ENCODE peak calls at places on chromosome 11, in eight cellular contexts. D is hepatocyte, U is Peyer's patch, I is IMR-90, C is colonic mucosa, K is neuronal stem cell, R is BJ, Z is GM23338. T is an unnamed sample.

GRCh38 chr11:83410605-83411565 is 124.7 kb upstream of the CCDC90B start:
- DNase-seq in U (no peak), Z (no peak), C (no peak), D (no peak), K (no peak), I (no peak), R (no peak), T (peak; percentile 94)

GRCh38 chr11:68859123-68859522 is 17.4 kb upstream of the CPT1A start:
- DNase-seq in C (no peak), R (no peak), D (no peak), I (no peak), U (no peak), Z (no peak), K (no peak), T (no peak)

GRCh38 chr11:123103326-123103980 is 41.5 kb upstream of the HSPA8 start:
- DNase-seq in I (peak; percentile 75), K (peak; percentile 41), Z (peak; percentile 73), R (peak; percentile 46), C (peak; percentile 49), D (peak; percentile 68), U (no peak), T (peak; percentile 18)

GRCh38 chr11:30876228-30876627 is 290.1 kb upstream of the MPPED2 start:
- DNase-seq in D (no peak), I (no peak), Z (no peak), C (no peak), K (no peak), U (no peak), R (no peak), T (no peak)

GRCh38 chr11:3188496-3189192 is 23.5 kb upstream of the OSBPL5 start:
- DNase-seq in I (no peak), U (no peak), C (no peak), Z (no peak), K (no peak), R (no peak), D (no peak), T (no peak)

GRCh38 chr11:103863497-103863896 is 172.9 kb upstream of the DDI1 start:
- DNase-seq in I (peak; percentile 82), K (no peak), D (no peak), R (no peak), Z (no peak), C (no peak), U (no peak), T (no peak)

GRCh38 chr11:64888761-64889511 is 10.5 kb upstream of the EHD1 start:
- DNase-seq in K (no peak), D (peak; percentile 88), R (no peak), C (peak; percentile 89), Z (no peak), U (peak; percentile 91), I (no peak), T (no peak)

GRCh38 chr11:116459233-116459632 is 313.6 kb downstream of the BUD13 start:
- DNase-seq in Z (no peak), K (no peak), C (peak; percentile 23), U (no peak), I (no peak), R (no peak), D (no peak), T (no peak)

GRCh38 chr11:62402226-62402625 is 16.6 kb upstream of the SCGB1A1 start:
- DNase-seq in U (no peak), D (no peak), K (no peak), C (peak; percentile 61), R (no peak), Z (no peak), I (no peak), T (peak; percentile 23)

GRCh38 chr11:44032304-44033085 is 15.3 kb upstream of the ACCSL start:
- DNase-seq in C (no peak), D (no peak), Z (no peak), R (no peak), I (peak; percentile 72), K (no peak), U (no peak), T (peak; percentile 48)

GRCh38 chr11:34262601-34263081 is 95.2 kb downstream of the ABTB2 start:
- DNase-seq in K (no peak), C (no peak), I (no peak), D (no peak), R (no peak), U (no peak), Z (no peak), T (peak; percentile 18)

GRCh38 chr11:130653838-130654601 is 205.6 kb downstream of the ADAMTS15 start:
- DNase-seq in D (no peak), Z (peak; percentile 14), U (no peak), R (no peak), C (peak; percentile 61), K (no peak), I (peak; percentile 40), T (peak; percentile 72)

GRCh38 chr11:124753207-124753606 is 1.2 kb upstream of the VSIG2 start:
- DNase-seq in U (no peak), K (no peak), C (no peak), R (no peak), D (no peak), Z (no peak), I (no peak), T (no peak)

GRCh38 chr11:7892751-7893356 is 38.2 kb downstream of the OR10A6 start:
- DNase-seq in U (no peak), C (no peak), K (peak; percentile 35), D (peak; percentile 73), R (no peak), Z (peak; percentile 85), I (peak; percentile 74), T (no peak)

GRCh38 chr11:102256251-102256650 is 61.0 kb upstream of the BIRC3 start:
- DNase-seq in K (no peak), C (no peak), I (peak; percentile 79), D (peak; percentile 57), R (no peak), Z (no peak), U (no peak), T (no peak)

GRCh38 chr11:47348859-47349258 is 3.6 kb downstream of the MYBPC3 start:
- DNase-seq in D (no peak), C (no peak), U (no peak), R (no peak), K (no peak), I (peak; percentile 22), Z (peak; percentile 42), T (no peak)

GRCh38 chr11:33531743-33532181 is 168.9 kb downstream of the C11orf91 start:
- DNase-seq in D (no peak), I (peak; percentile 80), Z (no peak), U (no peak), C (no peak), R (peak; percentile 56), K (no peak), T (peak; percentile 7)

GRCh38 chr11:110712643-110713468 is 619 bp upstream of the ARHGAP20 start:
- DNase-seq in D (peak; percentile 44), K (peak; percentile 47), Z (peak; percentile 49), C (peak; percentile 29), R (no peak), U (no peak), I (peak; percentile 52), T (peak; percentile 8)

GRCh38 chr11:77207019-77207485 is 79.0 kb downstream of the MYO7A start:
- DNase-seq in I (no peak), Z (no peak), C (no peak), R (no peak), D (no peak), U (no peak), K (no peak), T (no peak)

GRCh38 chr11:62652156-62653006 is 721 bp downstream of the INTS5 start:
- DNase-seq in Z (no peak), D (no peak), U (no peak), R (no peak), K (no peak), C (no peak), I (no peak), T (no peak)

DNA sequence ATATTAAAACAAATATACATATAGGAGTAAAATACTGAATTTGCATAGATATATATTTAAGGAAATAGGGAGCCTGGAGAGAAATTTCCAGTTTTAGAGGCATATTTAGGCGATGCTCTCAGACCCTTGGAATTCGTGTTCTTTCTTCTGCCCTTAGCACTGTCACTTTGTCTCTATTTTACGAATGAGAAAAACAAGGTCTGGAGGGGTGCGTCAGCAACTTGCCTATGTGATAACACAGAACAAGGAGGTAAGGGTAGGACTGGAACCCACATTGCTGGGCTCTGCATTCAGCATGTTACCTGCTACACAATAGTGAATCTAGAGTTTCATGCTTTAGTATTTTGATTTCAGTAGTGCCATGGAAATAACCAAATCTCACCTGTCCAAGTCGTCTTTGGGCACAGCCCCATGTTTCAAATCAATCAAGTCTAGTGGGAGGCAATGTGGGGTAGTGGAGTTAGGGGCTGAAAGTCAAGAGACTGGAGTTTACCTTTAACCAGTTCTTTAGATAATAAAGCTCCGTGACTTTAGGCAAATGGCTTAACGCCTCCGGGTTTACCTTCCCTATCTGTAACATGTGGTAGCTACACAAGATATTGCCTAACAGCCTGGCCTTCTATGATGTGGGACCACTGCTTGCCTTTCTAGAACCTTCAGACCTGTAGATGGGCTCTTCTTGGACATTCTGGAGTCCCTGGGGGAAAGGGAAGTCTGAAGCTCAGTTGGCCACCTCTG is 44.8 kb upstream of the AMPD3 start:
- DNase-seq in Z (no peak), C (no peak), K (no peak), R (no peak), D (no peak), U (no peak), I (no peak), T (no peak)
- H3K36me3 ChIP-seq in Z (no peaks in the 10 kb centered on the region), C (no peaks in the 10 kb centered on the region), K (no peaks in the 10 kb centered on the region), R (no peaks in the 10 kb centered on the region), D (no peaks in the 10 kb centered on the region), U (no peaks in the 10 kb centered on the region), I (no peaks in the 10 kb centered on the region), T (no peaks in the 10 kb centered on the region)

DNA sequence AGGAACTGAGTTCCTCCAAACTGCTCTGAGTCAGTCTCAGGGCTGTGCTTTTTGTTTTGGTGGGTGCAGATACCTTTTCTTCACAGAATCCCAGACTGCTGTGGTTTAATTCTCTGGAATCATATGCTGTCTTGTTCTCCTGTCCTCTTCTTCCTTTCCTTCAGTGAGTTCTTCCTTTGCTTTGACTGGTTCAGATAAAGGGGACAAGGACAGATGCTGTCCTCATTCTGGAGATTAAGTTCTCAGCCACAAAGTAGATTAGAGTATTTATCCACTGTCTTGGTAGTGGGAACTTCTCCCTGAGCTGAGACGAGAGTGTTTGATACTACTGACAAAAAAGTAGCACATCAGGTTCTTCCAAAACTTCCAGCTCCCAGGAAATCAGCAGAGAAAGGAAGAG is 13.3 kb downstream of the ZDHHC5 start:
- DNase-seq in D (no peak), C (no peak), U (no peak), R (no peak), K (no peak), I (no peak), Z (no peak), T (no peak)
- H3K36me3 ChIP-seq in D (peaks cover 4% of the 10 kb centered on the region), C (peaks cover 9% of the 10 kb centered on the region), U (no peaks in the 10 kb centered on the region), R (peaks cover 7% of the 10 kb centered on the region), K (peaks cover 90% of the 10 kb centered on the region), I (peaks cover 29% of the 10 kb centered on the region), Z (peaks cover 4% of the 10 kb centered on the region), T (no peaks in the 10 kb centered on the region)

GRCh38 chr11:134153147-134153905 is 70.4 kb downstream of the NCAPD3 start:
- DNase-seq in Z (no peak), K (no peak), U (no peak), D (no peak), R (no peak), C (no peak), I (no peak), T (no peak)
- H3K36me3 ChIP-seq in Z (peaks cover 41% of the 10 kb centered on the region), K (peaks cover 100% of the 10 kb centered on the region), U (no peaks in the 10 kb centered on the region), D (no peaks in the 10 kb centered on the region), R (peaks cover 10% of the 10 kb centered on the region), C (no peaks in the 10 kb centered on the region), I (peaks cover 39% of the 10 kb centered on the region), T (no peaks in the 10 kb centered on the region)

DNA sequence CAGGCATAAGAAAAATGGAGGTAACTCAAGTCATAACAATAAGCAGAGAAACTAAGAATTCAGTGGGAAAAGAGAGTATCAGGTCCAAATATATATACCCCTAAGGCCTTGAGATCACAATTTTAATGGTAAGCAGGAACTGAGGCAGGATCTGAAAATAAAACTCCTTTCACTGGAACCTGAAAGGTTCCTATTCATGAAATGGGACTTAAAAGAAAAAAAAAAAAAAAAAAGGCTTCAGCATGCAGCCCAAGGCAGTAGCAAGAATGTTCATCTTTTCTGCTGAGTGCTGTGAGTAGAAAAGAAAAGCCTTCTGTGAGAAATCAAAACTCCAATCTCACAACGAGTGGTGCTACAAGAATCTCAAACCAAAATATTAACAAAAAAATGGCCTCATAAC is 75.3 kb downstream of the DLG2 start:
- DNase-seq in K (no peak), Z (no peak), U (no peak), R (no peak), I (no peak), C (no peak), D (no peak), T (no peak)
- H3K36me3 ChIP-seq in K (no peaks in the 10 kb centered on the region), Z (no peaks in the 10 kb centered on the region), U (no peaks in the 10 kb centered on the region), R (no peaks in the 10 kb centered on the region), I (no peaks in the 10 kb centered on the region), C (no peaks in the 10 kb centered on the region), D (no peaks in the 10 kb centered on the region), T (no peaks in the 10 kb centered on the region)

T was measured in body of pancreas.